ENCODE peak calls at places on chromosomes 2 and 18, in five cellular contexts. R is fibroblast of pulmonary artery, W is NCI-H226, K is IMR-90, G is retina. B is an unnamed sample.

GRCh38 chr18:48683661-48684060 is 144.8 kb downstream of the CTIF start:
- DNase-seq in R (no peak), G (no peak), W (no peak), K (no peak), B (no peak)

GRCh38 chr2:8666581-8666980 is 15.3 kb upstream of the ID2 start:
- DNase-seq in R (no peak), W (no peak), G (no peak), K (no peak), B (no peak)

GRCh38 chr2:159042115-159042850 is 73.8 kb downstream of the TANC1 start:
- DNase-seq in R (no peak), G (no peak), K (no peak), W (no peak), B (no peak)

GRCh38 chr18:41881285-41881684 is 73.7 kb upstream of the PIK3C3 start:
- DNase-seq in R (peak; percentile 12), W (peak; percentile 70), G (no peak), K (peak; percentile 82), B (peak; percentile 86)

GRCh38 chr2:64422466-64422865 is 31.5 kb upstream of the LGALSL start:
- DNase-seq in W (no peak), K (no peak), R (no peak), G (no peak), B (no peak)

GRCh38 chr2:216621292-216621691 is 11.9 kb upstream of the IGFBP2 start:
- DNase-seq in K (no peak), W (no peak), R (no peak), G (no peak), B (no peak)

GRCh38 chr2:234291765-234292204 is 205.1 kb downstream of the ARL4C start:
- DNase-seq in K (peak; percentile 77), W (peak; percentile 15), G (peak; percentile 43), R (peak; percentile 84), B (peak; percentile 59)

GRCh38 chr2:8511868-8512612 is 169.8 kb upstream of the ID2 start:
- DNase-seq in W (no peak), G (no peak), R (peak; percentile 16), K (peak; percentile 64), B (peak; percentile 28)

B was measured in iris pigment epithelial cell.